ENCODE peak calls at places on chromosomes 11 and 22, in six cellular contexts. One of them, this sample, is unnamed.

GRCh38 chr22:27676545-27677188 is 124.9 kb downstream of the MN1 start:
- DNase-seq in activated T-cell treated with anti-CD3 and anti-CD28 coated beads, Interleukin-2, amount 50 U/mL, for 48 hours: no peak
- DNase-seq in stimulated activated effector memory CD8-positive, alpha-beta T cell treated with anti-CD3 and anti-CD28 coated beads, Interleukin-12 subunit alpha, Interleukin-12 subunit beta, amount 100 ng/mL, for 72 hours: no peak
- DNase-seq in A172: no peak
- DNase-seq in HS-5: no peak
- DNase-seq in HTR-8/SVneo: no peak
- DNase-seq in this sample: no peak

GRCh38 chr22:30902496-30903357 is 65.8 kb downstream of the MORC2 start:
- DNase-seq in activated T-cell treated with anti-CD3 and anti-CD28 coated beads, Interleukin-2, amount 50 U/mL, for 48 hours: no peak
- DNase-seq in A172: no peak
- DNase-seq in stimulated activated effector memory CD8-positive, alpha-beta T cell treated with anti-CD3 and anti-CD28 coated beads, Interleukin-12 subunit alpha, Interleukin-12 subunit beta, amount 100 ng/mL, for 72 hours: no peak
- DNase-seq in HS-5: no peak
- DNase-seq in HTR-8/SVneo: no peak
- DNase-seq in this sample: no peak

GRCh38 chr22:36928181-36928580 is 14.8 kb downstream of the CSF2RB start:
- DNase-seq in activated T-cell treated with anti-CD3 and anti-CD28 coated beads, Interleukin-2, amount 50 U/mL, for 48 hours: no peak
- DNase-seq in A172: no peak
- DNase-seq in stimulated activated effector memory CD8-positive, alpha-beta T cell treated with anti-CD3 and anti-CD28 coated beads, Interleukin-12 subunit alpha, Interleukin-12 subunit beta, amount 100 ng/mL, for 72 hours: no peak
- DNase-seq in HS-5: no peak
- DNase-seq in HTR-8/SVneo: no peak
- DNase-seq in this sample: no peak

GRCh38 chr22:17637490-17638181 is 921 bp upstream of the BCL2L13 start:
- DNase-seq in HS-5: no peak
- DNase-seq in A172: no peak
- DNase-seq in stimulated activated effector memory CD8-positive, alpha-beta T cell treated with anti-CD3 and anti-CD28 coated beads, Interleukin-12 subunit alpha, Interleukin-12 subunit beta, amount 100 ng/mL, for 72 hours: no peak
- DNase-seq in activated T-cell treated with anti-CD3 and anti-CD28 coated beads, Interleukin-2, amount 50 U/mL, for 48 hours: no peak
- DNase-seq in HTR-8/SVneo: no peak
- DNase-seq in this sample: no peak

GRCh38 chr11:72625746-72626636 is 48.2 kb downstream of the PDE2A start:
- DNase-seq in A172: no peak
- DNase-seq in HTR-8/SVneo: no peak
- DNase-seq in stimulated activated effector memory CD8-positive, alpha-beta T cell treated with anti-CD3 and anti-CD28 coated beads, Interleukin-12 subunit alpha, Interleukin-12 subunit beta, amount 100 ng/mL, for 72 hours: no peak
- DNase-seq in activated T-cell treated with anti-CD3 and anti-CD28 coated beads, Interleukin-2, amount 50 U/mL, for 48 hours: no peak
- DNase-seq in HS-5: no peak
- DNase-seq in this sample: no peak

GRCh38 chr11:75029836-75030631 is 41.3 kb downstream of the NEU3 start:
- DNase-seq in HTR-8/SVneo: no peak
- DNase-seq in stimulated activated effector memory CD8-positive, alpha-beta T cell treated with anti-CD3 and anti-CD28 coated beads, Interleukin-12 subunit alpha, Interleukin-12 subunit beta, amount 100 ng/mL, for 72 hours: no peak
- DNase-seq in activated T-cell treated with anti-CD3 and anti-CD28 coated beads, Interleukin-2, amount 50 U/mL, for 48 hours: no peak
- DNase-seq in HS-5: no peak
- DNase-seq in A172: no peak
- DNase-seq in this sample: no peak

GRCh38 chr11:29019960-29020683 is 911.9 kb downstream of the METTL15 start:
- DNase-seq in stimulated activated effector memory CD8-positive, alpha-beta T cell treated with anti-CD3 and anti-CD28 coated beads, Interleukin-12 subunit alpha, Interleukin-12 subunit beta, amount 100 ng/mL, for 72 hours: no peak
- DNase-seq in activated T-cell treated with anti-CD3 and anti-CD28 coated beads, Interleukin-2, amount 50 U/mL, for 48 hours: no peak
- DNase-seq in HS-5: no peak
- DNase-seq in A172: peak; percentile 60
- DNase-seq in HTR-8/SVneo: peak; percentile 5
- DNase-seq in this sample: no peak

GRCh38 chr11:130726234-130726559 is 190.1 kb downstream of the SNX19 start:
- DNase-seq in HTR-8/SVneo: no peak
- DNase-seq in A172: no peak
- DNase-seq in activated T-cell treated with anti-CD3 and anti-CD28 coated beads, Interleukin-2, amount 50 U/mL, for 48 hours: no peak
- DNase-seq in HS-5: no peak
- DNase-seq in stimulated activated effector memory CD8-positive, alpha-beta T cell treated with anti-CD3 and anti-CD28 coated beads, Interleukin-12 subunit alpha, Interleukin-12 subunit beta, amount 100 ng/mL, for 72 hours: no peak
- DNase-seq in this sample: no peak

GRCh38 chr11:36142439-36142838 is 146.8 kb downstream of the COMMD9 start:
- DNase-seq in stimulated activated effector memory CD8-positive, alpha-beta T cell treated with anti-CD3 and anti-CD28 coated beads, Interleukin-12 subunit alpha, Interleukin-12 subunit beta, amount 100 ng/mL, for 72 hours: no peak
- DNase-seq in A172: no peak
- DNase-seq in HS-5: no peak
- DNase-seq in HTR-8/SVneo: no peak
- DNase-seq in activated T-cell treated with anti-CD3 and anti-CD28 coated beads, Interleukin-2, amount 50 U/mL, for 48 hours: no peak
- DNase-seq in this sample: no peak

GRCh38 chr11:47508595-47509555 is 44.1 kb downstream of the CELF1 start:
- DNase-seq in HS-5: no peak
- DNase-seq in stimulated activated effector memory CD8-positive, alpha-beta T cell treated with anti-CD3 and anti-CD28 coated beads, Interleukin-12 subunit alpha, Interleukin-12 subunit beta, amount 100 ng/mL, for 72 hours: no peak
- DNase-seq in A172: no peak
- DNase-seq in activated T-cell treated with anti-CD3 and anti-CD28 coated beads, Interleukin-2, amount 50 U/mL, for 48 hours: peak; percentile 37
- DNase-seq in HTR-8/SVneo: no peak
- DNase-seq in this sample: no peak

GRCh38 chr11:129787518-129787917 is 28.1 kb upstream of the TMEM45B start:
- DNase-seq in HS-5: no peak
- DNase-seq in stimulated activated effector memory CD8-positive, alpha-beta T cell treated with anti-CD3 and anti-CD28 coated beads, Interleukin-12 subunit alpha, Interleukin-12 subunit beta, amount 100 ng/mL, for 72 hours: no peak
- DNase-seq in HTR-8/SVneo: no peak
- DNase-seq in A172: no peak
- DNase-seq in activated T-cell treated with anti-CD3 and anti-CD28 coated beads, Interleukin-2, amount 50 U/mL, for 48 hours: no peak
- DNase-seq in this sample: no peak

GRCh38 chr11:99199336-99199735 is 178.6 kb downstream of the CNTN5 start:
- DNase-seq in HS-5: no peak
- DNase-seq in HTR-8/SVneo: no peak
- DNase-seq in activated T-cell treated with anti-CD3 and anti-CD28 coated beads, Interleukin-2, amount 50 U/mL, for 48 hours: no peak
- DNase-seq in A172: no peak
- DNase-seq in stimulated activated effector memory CD8-positive, alpha-beta T cell treated with anti-CD3 and anti-CD28 coated beads, Interleukin-12 subunit alpha, Interleukin-12 subunit beta, amount 100 ng/mL, for 72 hours: no peak
- DNase-seq in this sample: no peak

GRCh38 chr11:119169272-119169719 is 771 bp downstream of the NLRX1 start:
- DNase-seq in A172: peak; percentile 9
- DNase-seq in stimulated activated effector memory CD8-positive, alpha-beta T cell treated with anti-CD3 and anti-CD28 coated beads, Interleukin-12 subunit alpha, Interleukin-12 subunit beta, amount 100 ng/mL, for 72 hours: peak; percentile 79
- DNase-seq in HTR-8/SVneo: peak; percentile 48
- DNase-seq in HS-5: no peak
- DNase-seq in activated T-cell treated with anti-CD3 and anti-CD28 coated beads, Interleukin-2, amount 50 U/mL, for 48 hours: peak; percentile 65
- DNase-seq in this sample: no peak

GRCh38 chr11:936199-936598 is 10.5 kb downstream of the AP2A2 start:
- DNase-seq in activated T-cell treated with anti-CD3 and anti-CD28 coated beads, Interleukin-2, amount 50 U/mL, for 48 hours: no peak
- DNase-seq in HS-5: no peak
- DNase-seq in HTR-8/SVneo: no peak
- DNase-seq in A172: no peak
- DNase-seq in stimulated activated effector memory CD8-positive, alpha-beta T cell treated with anti-CD3 and anti-CD28 coated beads, Interleukin-12 subunit alpha, Interleukin-12 subunit beta, amount 100 ng/mL, for 72 hours: no peak
- DNase-seq in this sample: no peak

GRCh38 chr22:22380098-22381030 is 128.2 kb downstream of the ZNF280B start:
- DNase-seq in activated T-cell treated with anti-CD3 and anti-CD28 coated beads, Interleukin-2, amount 50 U/mL, for 48 hours: no peak
- DNase-seq in stimulated activated effector memory CD8-positive, alpha-beta T cell treated with anti-CD3 and anti-CD28 coated beads, Interleukin-12 subunit alpha, Interleukin-12 subunit beta, amount 100 ng/mL, for 72 hours: no peak
- DNase-seq in HS-5: no peak
- DNase-seq in A172: no peak
- DNase-seq in HTR-8/SVneo: no peak
- DNase-seq in this sample: no peak

GRCh38 chr11:111699579-111700156 is 66.5 kb downstream of the PPP2R1B start:
- DNase-seq in activated T-cell treated with anti-CD3 and anti-CD28 coated beads, Interleukin-2, amount 50 U/mL, for 48 hours: no peak
- DNase-seq in stimulated activated effector memory CD8-positive, alpha-beta T cell treated with anti-CD3 and anti-CD28 coated beads, Interleukin-12 subunit alpha, Interleukin-12 subunit beta, amount 100 ng/mL, for 72 hours: no peak
- DNase-seq in HS-5: no peak
- DNase-seq in HTR-8/SVneo: no peak
- DNase-seq in A172: no peak
- DNase-seq in this sample: no peak

GRCh38 chr11:35814720-35815305 is 129.0 kb upstream of the LDLRAD3 start:
- DNase-seq in stimulated activated effector memory CD8-positive, alpha-beta T cell treated with anti-CD3 and anti-CD28 coated beads, Interleukin-12 subunit alpha, Interleukin-12 subunit beta, amount 100 ng/mL, for 72 hours: no peak
- DNase-seq in activated T-cell treated with anti-CD3 and anti-CD28 coated beads, Interleukin-2, amount 50 U/mL, for 48 hours: no peak
- DNase-seq in HTR-8/SVneo: no peak
- DNase-seq in A172: no peak
- DNase-seq in HS-5: no peak
- DNase-seq in this sample: no peak

GRCh38 chr11:130478204-130478701 is 29.8 kb downstream of the ADAMTS15 start:
- DNase-seq in HTR-8/SVneo: peak; percentile 96
- DNase-seq in stimulated activated effector memory CD8-positive, alpha-beta T cell treated with anti-CD3 and anti-CD28 coated beads, Interleukin-12 subunit alpha, Interleukin-12 subunit beta, amount 100 ng/mL, for 72 hours: no peak
- DNase-seq in activated T-cell treated with anti-CD3 and anti-CD28 coated beads, Interleukin-2, amount 50 U/mL, for 48 hours: no peak
- DNase-seq in A172: peak; percentile 72
- DNase-seq in HS-5: peak; percentile 70
- DNase-seq in this sample: no peak

GRCh38 chr11:8728566-8728965 is 46.0 kb downstream of the RPL27A start:
- DNase-seq in A172: peak; percentile 74
- DNase-seq in activated T-cell treated with anti-CD3 and anti-CD28 coated beads, Interleukin-2, amount 50 U/mL, for 48 hours: no peak
- DNase-seq in stimulated activated effector memory CD8-positive, alpha-beta T cell treated with anti-CD3 and anti-CD28 coated beads, Interleukin-12 subunit alpha, Interleukin-12 subunit beta, amount 100 ng/mL, for 72 hours: no peak
- DNase-seq in HTR-8/SVneo: peak; percentile 43
- DNase-seq in HS-5: no peak
- DNase-seq in this sample: no peak

GRCh38 chr11:128687321-128687720 is 6.6 kb upstream of the FLI1 start:
- DNase-seq in activated T-cell treated with anti-CD3 and anti-CD28 coated beads, Interleukin-2, amount 50 U/mL, for 48 hours: peak; percentile 38
- DNase-seq in A172: no peak
- DNase-seq in stimulated activated effector memory CD8-positive, alpha-beta T cell treated with anti-CD3 and anti-CD28 coated beads, Interleukin-12 subunit alpha, Interleukin-12 subunit beta, amount 100 ng/mL, for 72 hours: no peak
- DNase-seq in HS-5: no peak
- DNase-seq in HTR-8/SVneo: no peak
- DNase-seq in this sample: no peak

GRCh38 chr11:124896071-124896750 is 1.5 kb downstream of the ROBO4 start:
- DNase-seq in HTR-8/SVneo: no peak
- DNase-seq in activated T-cell treated with anti-CD3 and anti-CD28 coated beads, Interleukin-2, amount 50 U/mL, for 48 hours: no peak
- DNase-seq in HS-5: no peak
- DNase-seq in stimulated activated effector memory CD8-positive, alpha-beta T cell treated with anti-CD3 and anti-CD28 coated beads, Interleukin-12 subunit alpha, Interleukin-12 subunit beta, amount 100 ng/mL, for 72 hours: peak; percentile 39
- DNase-seq in A172: peak; percentile 46
- DNase-seq in this sample: no peak

GRCh38 chr11:78140392-78141077 is 1.1 kb upstream of the ALG8 start:
- DNase-seq in HS-5: no peak
- DNase-seq in activated T-cell treated with anti-CD3 and anti-CD28 coated beads, Interleukin-2, amount 50 U/mL, for 48 hours: peak; percentile 25
- DNase-seq in stimulated activated effector memory CD8-positive, alpha-beta T cell treated with anti-CD3 and anti-CD28 coated beads, Interleukin-12 subunit alpha, Interleukin-12 subunit beta, amount 100 ng/mL, for 72 hours: no peak
- DNase-seq in HTR-8/SVneo: no peak
- DNase-seq in A172: no peak
- DNase-seq in this sample: no peak

GRCh38 chr11:123580557-123581275 is 73.7 kb downstream of the SCN3B start:
- DNase-seq in HTR-8/SVneo: peak; percentile 53
- DNase-seq in stimulated activated effector memory CD8-positive, alpha-beta T cell treated with anti-CD3 and anti-CD28 coated beads, Interleukin-12 subunit alpha, Interleukin-12 subunit beta, amount 100 ng/mL, for 72 hours: peak; percentile 80
- DNase-seq in A172: peak; percentile 19
- DNase-seq in HS-5: no peak
- DNase-seq in activated T-cell treated with anti-CD3 and anti-CD28 coated beads, Interleukin-2, amount 50 U/mL, for 48 hours: peak; percentile 73
- DNase-seq in this sample: peak; percentile 46

GRCh38 chr11:99803501-99803900 is 782.8 kb downstream of the CNTN5 start:
- DNase-seq in stimulated activated effector memory CD8-positive, alpha-beta T cell treated with anti-CD3 and anti-CD28 coated beads, Interleukin-12 subunit alpha, Interleukin-12 subunit beta, amount 100 ng/mL, for 72 hours: no peak
- DNase-seq in A172: no peak
- DNase-seq in HS-5: no peak
- DNase-seq in HTR-8/SVneo: peak; percentile 3
- DNase-seq in activated T-cell treated with anti-CD3 and anti-CD28 coated beads, Interleukin-2, amount 50 U/mL, for 48 hours: no peak
- DNase-seq in this sample: no peak

GRCh38 chr11:130151196-130151595 is 8.4 kb upstream of the ST14 start:
- DNase-seq in HTR-8/SVneo: no peak
- DNase-seq in A172: no peak
- DNase-seq in HS-5: no peak
- DNase-seq in stimulated activated effector memory CD8-positive, alpha-beta T cell treated with anti-CD3 and anti-CD28 coated beads, Interleukin-12 subunit alpha, Interleukin-12 subunit beta, amount 100 ng/mL, for 72 hours: no peak
- DNase-seq in activated T-cell treated with anti-CD3 and anti-CD28 coated beads, Interleukin-2, amount 50 U/mL, for 48 hours: no peak
- DNase-seq in this sample: no peak

GRCh38 chr11:124875943-124876817 is 10.9 kb downstream of the ROBO3 start:
- DNase-seq in activated T-cell treated with anti-CD3 and anti-CD28 coated beads, Interleukin-2, amount 50 U/mL, for 48 hours: peak; percentile 85
- DNase-seq in A172: peak; percentile 77
- DNase-seq in HTR-8/SVneo: peak; percentile 85
- DNase-seq in HS-5: peak; percentile 75
- DNase-seq in stimulated activated effector memory CD8-positive, alpha-beta T cell treated with anti-CD3 and anti-CD28 coated beads, Interleukin-12 subunit alpha, Interleukin-12 subunit beta, amount 100 ng/mL, for 72 hours: peak; percentile 91
- DNase-seq in this sample: peak; percentile 82

GRCh38 chr11:75924966-75925784 is 110.2 kb downstream of the UVRAG start:
- DNase-seq in A172: peak; percentile 31
- DNase-seq in HS-5: no peak
- DNase-seq in stimulated activated effector memory CD8-positive, alpha-beta T cell treated with anti-CD3 and anti-CD28 coated beads, Interleukin-12 subunit alpha, Interleukin-12 subunit beta, amount 100 ng/mL, for 72 hours: no peak
- DNase-seq in HTR-8/SVneo: no peak
- DNase-seq in activated T-cell treated with anti-CD3 and anti-CD28 coated beads, Interleukin-2, amount 50 U/mL, for 48 hours: no peak
- DNase-seq in this sample: no peak

This sample was measured in T-helper 1 cell.